ENCODE peak calls at places on chromosomes 7 and 10, in nine cellular contexts. K is A673, R is fibroblast of lung, Q is NB4, V is OCI-LY7, Y is fibroblast of the aortic adventitia, Z is IMR-90, O is body of pancreas, E is HCT116. I is an unnamed sample.

GRCh38 chr10:78173360-78174020 is 139.8 kb downstream of the RPS24 start:
- DNase-seq in K (no peak), R (no peak), Q (no peak), V (no peak), Y (no peak), Z (peak; percentile 42), O (no peak), E (no peak), I (no peak)

GRCh38 chr10:132111871-132112341 is 46.2 kb downstream of the JAKMIP3 start:
- DNase-seq in K (no peak), R (no peak), Q (no peak), V (no peak), Y (no peak), Z (no peak), O (peak; percentile 2), E (no peak), I (no peak)

GRCh38 chr10:86962981-86963310 is 4.5 kb downstream of the SNCG start:
- DNase-seq in K (no peak), R (no peak), Q (no peak), V (no peak), Y (no peak), Z (no peak), O (no peak), E (no peak), I (no peak)

GRCh38 chr7:75617634-75618234 is 121.0 kb downstream of the HIP1 start:
- DNase-seq in K (no peak), R (no peak), Q (peak; percentile 100), V (peak; percentile 40), Y (no peak), Z (no peak), O (peak; percentile 31), E (no peak), I (peak; percentile 50)

GRCh38 chr7:156334636-156335035 is 305.9 kb upstream of the RNF32 start:
- DNase-seq in K (no peak), R (no peak), Q (no peak), V (no peak), Y (no peak), Z (no peak), O (no peak), E (no peak), I (no peak)

GRCh38 chr7:2771274-2771711 is 72.8 kb downstream of the GNA12 start:
- DNase-seq in K (no peak), R (no peak), Q (peak; percentile 66), V (no peak), Y (no peak), Z (no peak), O (no peak), E (no peak), I (no peak)

GRCh38 chr10:5575482-5576153 is 50.9 kb downstream of the CALML3 start:
- DNase-seq in K (peak; percentile 38), R (peak; percentile 57), Q (peak; percentile 62), V (peak; percentile 30), Y (peak; percentile 72), Z (peak; percentile 78), O (no peak), E (no peak), I (peak; percentile 49)

GRCh38 chr10:93719901-93720300 is 17.5 kb upstream of the FRA10AC1 start:
- DNase-seq in K (no peak), R (no peak), Q (no peak), V (no peak), Y (no peak), Z (no peak), O (no peak), E (no peak), I (no peak)

GRCh38 chr7:157997080-157997440 is 590.6 kb downstream of the PTPRN2 start:
- DNase-seq in K (no peak), R (no peak), Q (no peak), V (no peak), Y (no peak), Z (no peak), O (no peak), E (no peak), I (no peak)

GRCh38 chr10:3045471-3046209 is 21.7 kb upstream of the PFKP start:
- DNase-seq in K (no peak), R (peak; percentile 87), Q (no peak), V (no peak), Y (peak; percentile 86), Z (peak; percentile 85), O (peak; percentile 15), E (no peak), I (peak; percentile 75)
- TF ChIP-seq CTCF in K (no peak), R (peak; percentile 50), Q (no peak), V (no peak), Y (peak; percentile 66), Z (peak; percentile 42), O (no peak), E (peak; percentile 39), I (peak; percentile 45)

GRCh38 chr7:6589151-6589828 is 531 bp upstream of the INTS15 start:
- DNase-seq in K (no peak), R (no peak), Q (no peak), V (peak; percentile 25), Y (no peak), Z (no peak), O (no peak), E (no peak), I (no peak)
- H3K4me3 ChIP-seq in K (peak overlapping the region; percentile 86), R (peak overlapping the region; percentile 44), Q (no peak overlapping the region), V (peak overlapping the region; percentile 84), Y (peak overlapping the region; percentile 54), Z (peak overlapping the region; percentile 98), O (no peak overlapping the region), E (no peak overlapping the region), I (peak overlapping the region; percentile 94)

DNA sequence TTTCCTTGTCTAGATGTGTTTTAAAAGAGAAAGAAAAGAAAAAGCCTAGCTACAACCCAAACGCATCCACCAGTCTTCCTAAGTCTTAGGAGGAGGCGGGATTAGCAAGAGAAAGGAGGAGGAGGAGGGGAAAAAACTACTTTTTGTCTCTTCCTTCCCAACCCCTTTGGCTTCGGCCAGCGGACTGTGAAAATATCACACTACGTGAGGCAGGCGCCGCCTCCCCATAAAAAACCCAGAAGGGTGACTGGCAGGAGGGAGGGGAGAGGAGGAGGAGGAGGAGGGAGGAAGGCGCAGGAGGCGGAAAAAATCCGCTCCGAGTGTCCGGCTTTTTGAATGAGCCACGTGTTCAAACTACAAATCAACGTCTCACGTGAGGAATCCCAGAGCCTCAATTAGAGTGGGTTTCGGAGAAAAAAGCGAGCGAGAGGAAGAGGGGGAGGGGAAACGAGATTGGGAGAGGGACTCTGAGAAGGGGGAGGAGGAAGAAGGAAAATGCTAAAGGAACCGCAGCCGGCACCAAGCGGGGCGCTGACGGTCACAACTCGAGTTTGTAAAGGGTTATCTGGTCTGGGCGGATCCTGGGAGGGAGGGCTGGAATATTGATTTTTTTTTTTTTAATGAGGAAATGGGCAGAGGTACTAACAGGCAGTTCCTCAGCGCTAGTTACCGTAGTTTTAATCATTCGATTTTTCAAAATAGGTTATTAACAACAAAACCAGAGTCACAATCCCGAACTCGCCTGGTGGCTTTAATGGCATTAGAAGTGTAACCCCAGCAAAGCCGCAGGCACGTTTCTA is at the start of gene IGF2BP3:
- DNase-seq in K (peak; percentile 99), R (peak; percentile 98), Q (peak; percentile 99), V (peak; percentile 93), Y (peak; percentile 95), Z (peak; percentile 96), O (no peak), E (peak; percentile 97), I (peak; percentile 97)
- TF ChIP-seq CTCF in K (peak; percentile 17), R (no peak), Q (no peak), V (no peak), Y (no peak), Z (no peak), O (no peak), E (no peak), I (no peak)

GRCh38 chr7:120190109-120190508 is 82.9 kb upstream of the KCND2 start:
- DNase-seq in K (no peak), R (no peak), Q (no peak), V (no peak), Y (no peak), Z (no peak), O (no peak), E (no peak), I (no peak)
- H3K4me3 ChIP-seq in K (no peak overlapping the region), R (no peak overlapping the region), Q (no peak overlapping the region), V (no peak overlapping the region), Y (no peak overlapping the region), Z (no peak overlapping the region), O (no peak overlapping the region), E (no peak overlapping the region), I (no peak overlapping the region)

GRCh38 chr10:110353244-110354119 is 48.8 kb upstream of the SMNDC1 start:
- DNase-seq in K (peak; percentile 44), R (peak; percentile 90), Q (peak; percentile 23), V (peak; percentile 14), Y (peak; percentile 83), Z (peak; percentile 99), O (no peak), E (peak; percentile 73), I (peak; percentile 81)
- TF ChIP-seq CTCF in K (no peak), R (no peak), Q (no peak), V (no peak), Y (peak; percentile 47), Z (peak; percentile 27), O (no peak), E (no peak), I (peak; percentile 50)

DNA sequence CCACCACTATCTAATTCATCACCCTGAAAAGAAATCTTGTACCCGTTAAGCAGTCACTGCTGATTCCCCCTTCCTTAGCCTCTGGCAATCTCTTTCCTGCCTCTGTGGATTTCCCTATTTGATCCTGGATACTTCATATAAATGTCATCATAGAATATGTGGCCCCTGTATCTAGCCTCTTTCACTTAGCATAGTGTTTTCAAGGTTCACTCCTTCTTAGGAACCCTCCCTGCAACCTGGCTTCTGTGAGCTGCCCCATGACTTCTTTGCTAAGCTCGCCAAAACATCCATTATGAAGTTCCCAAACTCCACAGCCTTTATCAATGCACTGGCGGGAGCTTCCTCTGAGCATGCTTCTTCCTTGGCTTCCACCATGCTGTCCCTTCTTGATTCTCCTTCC is 70.8 kb upstream of the PDZD8 start:
- DNase-seq in K (no peak), R (no peak), Q (no peak), V (no peak), Y (no peak), Z (no peak), O (no peak), E (no peak), I (no peak)
- H3K4me3 ChIP-seq in K (no peak overlapping the region), R (no peak overlapping the region), Q (no peak overlapping the region), V (no peak overlapping the region), Y (no peak overlapping the region), Z (no peak overlapping the region), O (no peak overlapping the region), E (no peak overlapping the region), I (no peak overlapping the region)